ENCODE peak calls at places on chromosomes 11 and 22, in four cellular contexts. L is IMR-90, B is K562, P is GM12878. J is an unnamed sample.

GRCh38 chr11:19328586-19329311 is 88.0 kb upstream of the E2F8 start:
- DNase-seq in L (no peak), B (no peak), P (no peak), J (no peak)

GRCh38 chr22:30205281-30206115 is 41.1 kb downstream of the LIF start:
- DNase-seq in L (peak), B (no peak), P (no peak), J (no peak)

GRCh38 chr11:10373340-10373739 is 68.5 kb downstream of the ADM start:
- DNase-seq in L (peak), B (no peak), P (no peak), J (no peak)

GRCh38 chr11:33585564-33585963 is 115.1 kb downstream of the C11orf91 start:
- DNase-seq in L (no peak), B (no peak), P (no peak), J (no peak)

GRCh38 chr22:39242809-39243442 is 1.9 kb downstream of the PDGFB start:
- DNase-seq in L (no peak), B (peak), P (no peak), J (no peak)

GRCh38 chr22:32584650-32585049 is 110.0 kb downstream of the FBXO7 start:
- DNase-seq in L (peak), B (no peak), P (no peak), J (no peak)

GRCh38 chr11:46414466-46414796 is 22.9 kb upstream of the CHRM4 start:
- DNase-seq in L (no peak), B (no peak), P (no peak), J (no peak)

GRCh38 chr11:124538019-124538418 is 5.4 kb downstream of the OR8B12 start:
- DNase-seq in L (peak), B (peak), P (no peak), J (no peak)

GRCh38 chr11:7977251-7977917 is 9.8 kb upstream of the EIF3F start:
- DNase-seq in L (peak), B (no peak), P (no peak), J (peak)

GRCh38 chr11:117144477-117145392 is 648 bp downstream of the PAFAH1B2 start:
- DNase-seq in L (peak), B (peak), P (no peak), J (peak)

GRCh38 chr22:20026204-20026908 is 5.4 kb downstream of the TANGO2 start:
- DNase-seq in L (no peak), B (no peak), P (no peak), J (no peak)

GRCh38 chr11:64081663-64082442 is 46.1 kb downstream of the FLRT1 start:
- DNase-seq in L (no peak), B (no peak), P (no peak), J (no peak)

GRCh38 chr22:28953976-28954880 is 70.9 kb downstream of the ZNRF3 start:
- DNase-seq in L (no peak), B (no peak), P (no peak), J (no peak)

GRCh38 chr22:38799265-38800002 is 5.5 kb upstream of the DNAL4 start:
- DNase-seq in L (peak), B (no peak), P (no peak), J (no peak)

GRCh38 chr11:103338621-103339484 is 229.6 kb downstream of the DYNC2H1 start:
- DNase-seq in L (peak), B (no peak), P (no peak), J (peak)

GRCh38 chr11:86816251-86816726 is 15.9 kb downstream of the PRSS23 start:
- DNase-seq in L (peak), B (no peak), P (no peak), J (peak)

GRCh38 chr11:3891751-3892150 is 36.3 kb downstream of the STIM1 start:
- DNase-seq in L (no peak), B (no peak), P (no peak), J (no peak)

GRCh38 chr11:113184498-113184897 is 129.9 kb upstream of the TTC12 start:
- DNase-seq in L (peak), B (no peak), P (no peak), J (no peak)

GRCh38 chr11:77102246-77103210 is at the start of gene OMP:
- DNase-seq in L (no peak), B (no peak), P (no peak), J (no peak)

GRCh38 chr22:19691721-19692341 is 22.5 kb upstream of the SEPTIN5 start:
- DNase-seq in L (peak), B (peak), P (no peak), J (peak)

GRCh38 chr11:101848262-101848661 is 66.5 kb upstream of the CEP126 start:
- DNase-seq in L (peak), B (no peak), P (no peak), J (peak)

GRCh38 chr11:1486054-1486825 is at the start of gene MOB2:
- DNase-seq in L (peak), B (peak), P (no peak), J (peak)

GRCh38 chr11:125373426-125374391 is 122.4 kb downstream of the FEZ1 start:
- DNase-seq in L (peak), B (no peak), P (peak), J (no peak)

GRCh38 chr22:48952256-48953102 is 875.2 kb downstream of the BRD1 start:
- DNase-seq in L (no peak), B (no peak), P (no peak), J (no peak)

GRCh38 chr22:47059701-47060161 is 297.3 kb downstream of the TBC1D22A start:
- DNase-seq in L (no peak), B (no peak), P (peak), J (no peak)

GRCh38 chr22:19056951-19057401 is 65.2 kb downstream of the DGCR2 start:
- DNase-seq in L (no peak), B (no peak), P (no peak), J (no peak)

GRCh38 chr11:41784513-41785335 is 325.3 kb upstream of the LRRC4C start:
- DNase-seq in L (no peak), B (no peak), P (no peak), J (no peak)

GRCh38 chr11:100004541-100004940 is 682.5 kb upstream of the ARHGAP42 start:
- DNase-seq in L (no peak), B (no peak), P (no peak), J (no peak)

GRCh38 chr22:23763579-23764331 is 965 bp downstream of the C22orf15 start:
- DNase-seq in L (no peak), B (peak), P (no peak), J (no peak)

DNA sequence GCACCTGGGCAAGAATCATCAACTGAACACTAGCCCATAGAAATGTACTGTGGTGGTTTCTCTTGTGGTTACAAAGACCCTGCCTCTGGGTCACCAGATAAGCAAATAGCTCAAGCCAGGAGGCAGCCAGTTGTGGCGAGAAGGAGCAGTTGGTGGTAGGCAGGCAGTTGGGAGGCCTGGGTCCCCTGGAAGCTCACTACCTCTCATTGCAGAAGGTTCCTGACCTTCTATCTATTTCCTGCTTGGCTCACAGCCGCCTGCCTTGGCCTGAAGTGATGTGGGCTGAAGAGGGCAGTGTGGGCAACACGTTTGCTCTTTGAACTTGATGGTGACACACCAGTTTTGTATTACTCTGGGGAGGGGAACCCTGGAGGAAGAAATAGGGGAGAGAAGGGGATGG is 34.7 kb downstream of the NECTIN1 start:
- DNase-seq in L (no peak), B (no peak), P (no peak), J (no peak)
- TF ChIP-seq CTCF in L (no peak), B (no peak), P (peak), J (no peak)

GRCh38 chr11:134980819-134981710 is 569.0 kb upstream of the B3GAT1 start:
- DNase-seq in L (no peak), B (no peak), P (no peak), J (no peak)

GRCh38 chr11:134981824-134982223 is 569.8 kb upstream of the B3GAT1 start:
- DNase-seq in L (no peak), B (no peak), P (no peak), J (no peak)

GRCh38 chr11:134975866-134976265 is 563.8 kb upstream of the B3GAT1 start:
- DNase-seq in L (no peak), B (no peak), P (no peak), J (no peak)

GRCh38 chr11:134976540-134976939 is 564.5 kb upstream of the B3GAT1 start:
- DNase-seq in L (no peak), B (no peak), P (no peak), J (no peak)

GRCh38 chr11:134978388-134979088 is 566.5 kb upstream of the B3GAT1 start:
- DNase-seq in L (no peak), B (peak), P (no peak), J (no peak)
- TF ChIP-seq FOS in L (no peak), B (no peak), P (no peak), J (no peak)

DNA sequence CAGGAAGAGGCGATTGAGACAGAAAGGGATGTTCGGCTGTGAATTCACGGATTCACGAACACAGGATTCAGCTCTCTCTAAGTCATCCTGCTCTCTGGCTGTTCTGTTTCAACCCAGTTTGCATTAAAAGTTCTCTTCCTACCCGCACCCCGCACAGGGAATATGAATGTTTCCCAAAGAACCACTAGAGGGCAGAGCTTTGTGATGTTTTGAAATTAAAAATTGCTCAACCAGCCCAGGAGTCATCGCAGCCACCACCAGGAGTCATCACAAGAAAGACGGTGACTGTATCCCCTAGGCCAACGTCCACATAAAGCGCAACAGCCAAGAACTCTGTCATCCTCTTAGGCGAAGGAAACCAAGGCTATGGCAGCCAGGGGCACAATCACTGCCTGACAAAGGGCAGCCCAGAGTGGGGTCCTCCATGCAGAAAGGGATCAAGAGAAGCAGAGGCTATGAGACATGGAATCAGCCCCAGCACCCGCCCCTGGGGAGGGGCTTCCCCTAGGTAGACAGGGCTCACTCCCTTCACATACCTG is 122.4 kb downstream of the WT1 start:
- DNase-seq in L (peak), B (peak), P (no peak), J (peak)
- TF ChIP-seq CTCF in L (peak), B (peak), P (peak), J (peak)

GRCh38 chr11:122852071-122852831 is 14.0 kb downstream of the CRTAM start:
- DNase-seq in L (peak), B (no peak), P (no peak), J (no peak)

GRCh38 chr11:122853261-122853660 is 15.0 kb downstream of the CRTAM start:
- DNase-seq in L (peak), B (no peak), P (no peak), J (no peak)

GRCh38 chr11:122851366-122852011 is 13.2 kb downstream of the CRTAM start:
- DNase-seq in L (no peak), B (no peak), P (no peak), J (no peak)

GRCh38 chr11:122850076-122850631 is 11.9 kb downstream of the CRTAM start:
- DNase-seq in L (peak), B (no peak), P (no peak), J (no peak)

DNA sequence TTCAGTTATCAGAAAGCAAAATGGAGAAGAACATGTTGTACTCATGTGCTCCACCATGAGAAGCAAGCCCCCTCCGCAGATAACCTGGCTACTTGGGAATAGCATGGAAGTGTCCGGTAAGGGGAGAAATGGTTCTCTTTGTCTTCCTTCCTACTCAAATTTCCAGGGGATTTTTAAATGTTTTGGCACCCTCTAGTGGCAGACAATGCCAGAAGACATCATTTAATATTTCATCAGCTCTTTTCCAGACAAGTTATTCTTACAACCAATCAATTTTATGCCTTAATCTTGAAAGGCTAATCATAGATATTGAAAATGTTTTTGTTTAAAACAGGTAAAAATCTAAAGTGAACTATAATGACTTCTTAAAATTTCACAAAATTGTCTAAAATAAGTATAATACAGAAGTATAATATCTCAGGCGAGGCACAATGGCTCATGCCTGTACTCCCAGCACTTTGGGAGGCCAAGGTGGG is 15.7 kb downstream of the CRTAM start:
- DNase-seq in L (peak), B (peak), P (no peak), J (peak)
- TF ChIP-seq FOS in L (no peak), B (no peak), P (no peak), J (no peak)

GRCh38 chr11:45021001-45021400 is 70.3 kb upstream of the TP53I11 start:
- DNase-seq in L (no peak), B (no peak), P (no peak), J (peak)

GRCh38 chr11:45023065-45023365 is 72.3 kb upstream of the TP53I11 start:
- DNase-seq in L (peak), B (no peak), P (no peak), J (no peak)

GRCh38 chr11:45022294-45023064 is 71.8 kb upstream of the TP53I11 start:
- DNase-seq in L (peak), B (no peak), P (no peak), J (no peak)

GRCh38 chr11:45021692-45022130 is 71.0 kb upstream of the TP53I11 start:
- DNase-seq in L (peak), B (no peak), P (no peak), J (peak)

GRCh38 chr11:45017329-45017728 is 66.6 kb upstream of the TP53I11 start:
- DNase-seq in L (no peak), B (no peak), P (no peak), J (no peak)
- TF ChIP-seq CTCF in L (no peak), B (no peak), P (no peak), J (no peak)